ENCODE peak calls at places on chromosomes 11 and 22, in nine cellular contexts. X is coronary artery, H is PC-9, U is upper lobe of right lung, Z is lower lobe of right lung, E is left lung, I is mammary epithelial cell, M is GM13977, A is neural crest cell. G is an unnamed sample.
A peak's percentile ranks its signal among the peaks of the same experiment; 100 is the strongest.

GRCh38 chr22:47071078-47071811 is 308.8 kb downstream of the TBC1D22A start:
- DNase-seq in X (no peak), H (no peak), U (no peak), Z (no peak), E (peak; percentile 51), I (no peak), M (no peak), A (no peak), G (no peak)

GRCh38 chr11:26276798-26277424 is 55.0 kb upstream of the ANO3 start:
- DNase-seq in X (no peak), H (peak; percentile 47), U (no peak), Z (no peak), E (no peak), I (peak; percentile 35), M (peak; percentile 7), A (peak; percentile 69), G (peak; percentile 80)

GRCh38 chr11:9771126-9771624 is 107.3 kb downstream of the SWAP70 start:
- DNase-seq in X (no peak), H (no peak), U (no peak), Z (no peak), E (no peak), I (no peak), M (no peak), A (no peak), G (no peak)

GRCh38 chr11:78319453-78319955 is 98.1 kb downstream of the GAB2 start:
- DNase-seq in X (no peak), H (no peak), U (no peak), Z (no peak), E (no peak), I (no peak), M (no peak), A (no peak), G (no peak)

GRCh38 chr11:16799890-16800289 is 61.4 kb downstream of the C11orf58 start:
- DNase-seq in X (no peak), H (no peak), U (no peak), Z (no peak), E (no peak), I (no peak), M (no peak), A (no peak), G (no peak)

GRCh38 chr11:81569999-81570398 is 1163.7 kb downstream of the FAM181B start:
- DNase-seq in X (no peak), H (no peak), U (no peak), Z (no peak), E (no peak), I (no peak), M (no peak), A (no peak), G (no peak)

GRCh38 chr11:20110908-20111669 is 49.2 kb downstream of the DBX1 start:
- DNase-seq in X (no peak), H (peak; percentile 58), U (no peak), Z (no peak), E (no peak), I (peak; percentile 93), M (peak; percentile 77), A (peak; percentile 50), G (peak; percentile 63)

GRCh38 chr11:73174495-73174791 is 32.3 kb upstream of the FCHSD2 start:
- DNase-seq in X (no peak), H (no peak), U (no peak), Z (no peak), E (no peak), I (no peak), M (no peak), A (no peak), G (no peak)

GRCh38 chr11:126893796-126894195 is 106.8 kb downstream of the KIRREL3 start:
- DNase-seq in X (no peak), H (no peak), U (no peak), Z (no peak), E (no peak), I (no peak), M (no peak), A (no peak), G (no peak)

GRCh38 chr11:7892059-7892699 is 38.9 kb downstream of the OR10A6 start:
- DNase-seq in X (no peak), H (no peak), U (no peak), Z (no peak), E (no peak), I (no peak), M (peak; percentile 17), A (no peak), G (no peak)

GRCh38 chr11:73470036-73470624 is 93.9 kb downstream of the RELT start:
- DNase-seq in X (no peak), H (no peak), U (no peak), Z (no peak), E (no peak), I (no peak), M (no peak), A (no peak), G (no peak)

GRCh38 chr11:45285931-45286632 is at the start of gene SYT13:
- DNase-seq in X (no peak), H (no peak), U (no peak), Z (no peak), E (peak; percentile 77), I (no peak), M (peak; percentile 13), A (peak; percentile 28), G (peak; percentile 79)

GRCh38 chr11:35847473-35847872 is 96.4 kb upstream of the LDLRAD3 start:
- DNase-seq in X (peak; percentile 45), H (no peak), U (no peak), Z (no peak), E (no peak), I (no peak), M (no peak), A (no peak), G (no peak)

GRCh38 chr11:33987975-33988580 is 63.5 kb upstream of the CAPRIN1 start:
- DNase-seq in X (no peak), H (peak; percentile 67), U (peak; percentile 78), Z (peak; percentile 79), E (no peak), I (peak; percentile 48), M (peak; percentile 74), A (peak; percentile 79), G (peak; percentile 45)

GRCh38 chr11:93085097-93085496 is 112.7 kb downstream of the SLC36A4 start:
- DNase-seq in X (no peak), H (no peak), U (no peak), Z (no peak), E (no peak), I (peak; percentile 61), M (no peak), A (no peak), G (no peak)

DNA sequence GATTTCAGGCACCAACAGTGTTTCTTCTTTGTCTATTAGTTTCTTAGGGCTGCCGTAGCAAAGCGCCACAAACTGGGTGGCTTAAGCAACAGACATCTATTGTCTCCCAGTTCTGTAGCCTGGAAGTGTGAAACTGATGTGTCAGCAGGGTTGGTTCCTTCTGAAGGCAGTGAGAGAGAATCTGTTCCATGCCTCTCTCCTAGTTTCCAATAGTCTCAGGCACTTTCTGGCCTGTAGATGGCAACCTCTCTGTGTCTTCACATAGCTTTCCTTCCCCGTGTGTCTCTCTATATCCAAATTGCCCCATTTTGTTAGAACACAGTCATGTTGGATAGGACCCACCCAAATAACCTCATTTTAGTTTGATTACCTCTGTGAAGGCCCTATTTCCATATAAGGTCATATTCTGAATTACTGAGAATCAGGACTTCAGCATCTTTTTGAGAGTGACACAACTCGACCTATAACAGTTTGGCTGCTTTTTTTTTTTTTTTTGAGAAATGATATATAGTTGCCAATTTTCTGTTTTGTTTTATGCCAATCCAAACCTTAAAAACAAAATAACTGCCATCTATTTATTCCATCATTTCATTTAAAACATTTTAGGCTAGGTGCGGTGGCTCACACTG is 108.2 kb downstream of the SLC36A4 start:
- DNase-seq in X (no peak), H (no peak), U (no peak), Z (no peak), E (no peak), I (peak; percentile 63), M (peak; percentile 13), A (no peak), G (no peak)
- TF ChIP-seq CTCF in X (no peak), H (peak; percentile 50), U (peak; percentile 37), Z (peak; percentile 33), E (no peak), I (peak; percentile 35), M (peak; percentile 46), A (peak; percentile 58), G (peak; percentile 30)

DNA sequence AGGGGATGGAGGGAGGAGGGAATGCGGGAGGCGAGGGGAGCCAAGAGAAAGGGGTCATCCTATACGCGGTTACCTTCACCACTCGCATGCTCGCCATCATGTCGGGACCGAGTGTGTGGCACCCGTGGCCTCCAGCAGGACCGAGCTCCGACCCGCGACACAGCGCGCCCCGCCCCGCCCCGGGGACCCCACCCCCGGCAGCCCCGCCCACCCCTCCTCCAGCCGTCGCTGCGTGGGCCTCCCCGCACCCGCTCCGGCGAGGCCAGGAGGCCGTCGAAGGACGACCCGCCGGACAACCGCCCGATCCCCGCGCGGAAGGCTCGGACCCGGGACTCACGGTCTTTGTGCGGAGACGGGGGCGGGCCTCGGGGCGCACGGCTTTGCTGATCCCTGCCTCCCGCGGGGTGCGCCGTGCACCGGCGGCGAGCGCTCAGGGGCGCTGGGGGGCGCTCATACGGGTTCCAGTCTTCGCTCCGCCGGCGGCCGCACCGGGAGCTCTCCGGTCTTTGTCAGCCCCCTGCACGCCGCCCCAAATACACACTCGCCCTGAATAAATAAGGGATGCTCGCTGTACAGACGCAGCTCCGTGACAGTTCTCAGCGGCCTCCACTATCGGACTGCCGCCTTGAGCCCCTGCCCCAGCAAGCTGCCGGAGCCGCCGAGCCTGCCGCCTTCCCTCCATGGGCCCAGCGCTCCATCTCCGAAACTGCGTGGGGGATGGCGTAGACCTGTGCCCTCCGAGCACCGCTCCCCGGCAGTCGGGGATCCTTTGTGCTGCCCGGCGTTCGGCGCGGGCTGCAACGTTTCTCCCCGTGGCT is at the start of gene UBE2L6:
- DNase-seq in X (peak; percentile 86), H (peak; percentile 62), U (peak; percentile 92), Z (peak; percentile 90), E (peak; percentile 95), I (no peak), M (peak; percentile 87), A (peak; percentile 57), G (peak; percentile 71)
- TF ChIP-seq CTCF in X (no peak), H (no peak), U (no peak), Z (peak; percentile 95), E (peak; percentile 95), I (no peak), M (peak; percentile 74), A (no peak), G (no peak)

GRCh38 chr22:41518048-41518347 is 26.3 kb downstream of the POLR3H start:
- DNase-seq in X (no peak), H (no peak), U (no peak), Z (no peak), E (no peak), I (no peak), M (no peak), A (no peak), G (no peak)
- TF ChIP-seq CTCF in X (no peak), H (peak; percentile 53), U (no peak), Z (no peak), E (no peak), I (no peak), M (no peak), A (peak; percentile 6), G (no peak)

DNA sequence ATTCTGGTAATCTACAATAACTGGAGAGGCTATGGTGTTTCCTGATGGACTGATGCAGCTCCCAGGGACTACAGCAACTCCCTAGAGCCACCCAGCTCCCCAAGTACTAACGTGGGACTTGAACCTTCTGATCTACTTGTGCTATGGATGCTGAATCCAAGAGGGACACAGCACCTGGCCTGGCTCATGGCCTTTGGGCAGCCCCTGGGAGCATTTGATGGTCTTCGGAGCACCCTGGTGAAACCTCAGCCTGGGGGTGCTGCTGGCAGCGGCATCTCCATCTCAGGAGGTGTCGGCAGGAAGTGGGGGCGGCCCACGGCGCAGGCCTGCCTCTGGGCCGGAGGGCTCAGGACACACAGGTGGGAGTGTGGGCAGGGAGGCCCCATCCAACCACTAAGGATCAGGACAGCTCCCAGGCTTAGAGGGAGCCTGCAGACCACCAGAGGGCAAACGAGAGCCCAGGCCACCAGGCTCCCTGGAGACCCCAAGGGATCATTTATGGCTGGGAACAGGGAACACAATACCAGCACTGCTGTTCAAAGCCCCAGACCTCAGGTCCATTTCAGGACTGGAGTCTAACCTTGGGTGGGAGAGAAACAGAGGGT is 8.7 kb downstream of the EHD1 start:
- DNase-seq in X (no peak), H (no peak), U (no peak), Z (no peak), E (no peak), I (no peak), M (no peak), A (peak; percentile 45), G (peak; percentile 72)
- TF ChIP-seq CTCF in X (no peak), H (no peak), U (peak; percentile 29), Z (peak; percentile 26), E (no peak), I (no peak), M (peak; percentile 51), A (peak; percentile 51), G (peak; percentile 73)